ENCODE peak calls at places on chromosome 5, in seven cellular contexts. Q is fibroblast of pulmonary artery; E is activated CD8-positive, alpha-beta memory T cell treated with anti-CD3 and anti-CD28 coated beads for 48 hours; S is stimulated activated CD4-positive, alpha-beta T cell treated with anti-CD3 and anti-CD28 coated beads, Interleukin-12 subunit alpha, Interleukin-12 subunit beta, amount 100 ng/mL, for 4 hours; O is mucosa of descending colon; A is putamen; L is mesenchymal stem cell. C is an unnamed sample.

GRCh38 chr5:151026674-151027073 is 6.3 kb downstream of the GPX3 start:
- DNase-seq in E (no peak), L (no peak), Q (peak), S (no peak), O (no peak), A (no peak), C (no peak)

GRCh38 chr5:96538831-96539250 is 105.8 kb upstream of the PCSK1 start:
- DNase-seq in E (no peak), A (no peak), Q (peak), O (no peak), L (no peak), S (no peak), C (no peak)

GRCh38 chr5:132182366-132183040 is 45.1 kb downstream of the P4HA2 start:
- DNase-seq in L (no peak), O (no peak), A (no peak), E (no peak), S (no peak), Q (peak), C (no peak)

GRCh38 chr5:9712506-9713285 is 82.5 kb upstream of the TAS2R1 start:
- DNase-seq in E (no peak), Q (peak), L (peak), A (no peak), S (no peak), O (no peak), C (no peak)

GRCh38 chr5:175728885-175729828 is 71.3 kb downstream of the HRH2 start:
- DNase-seq in S (no peak), E (no peak), Q (peak), L (peak), A (no peak), O (no peak), C (no peak)

GRCh38 chr5:112634166-112634565 is 103.5 kb upstream of the APC start:
- DNase-seq in L (no peak), E (no peak), A (no peak), Q (no peak), S (no peak), O (no peak), C (no peak)

GRCh38 chr5:53031695-53032096 is 42.5 kb downstream of the ITGA2 start:
- DNase-seq in L (peak), A (no peak), S (no peak), E (no peak), Q (peak), O (no peak), C (no peak)

GRCh38 chr5:172849636-172850453 is 15.8 kb downstream of the ERGIC1 start:
- DNase-seq in A (no peak), Q (no peak), L (no peak), E (no peak), S (no peak), O (peak), C (no peak)

GRCh38 chr5:139131062-139131856 is 66.9 kb downstream of the SIL1 start:
- DNase-seq in A (peak), S (no peak), O (no peak), Q (peak), L (peak), E (no peak), C (no peak)

GRCh38 chr5:32842798-32843531 is 131.8 kb downstream of the NPR3 start:
- DNase-seq in A (no peak), E (no peak), L (no peak), Q (no peak), S (no peak), O (peak), C (no peak)

GRCh38 chr5:147854894-147855773 is 23.4 kb upstream of the SCGB3A2 start:
- DNase-seq in Q (no peak), L (no peak), O (no peak), A (no peak), S (no peak), E (no peak), C (no peak)

GRCh38 chr5:170307575-170308465 is 10.2 kb upstream of the LCP2 start:
- DNase-seq in E (no peak), S (no peak), Q (peak), L (peak), O (no peak), A (no peak), C (peak)

GRCh38 chr5:127875235-127876021 is 172.2 kb downstream of the CCDC192 start:
- DNase-seq in Q (peak), A (peak), L (peak), E (no peak), S (no peak), O (peak), C (no peak)

GRCh38 chr5:62780888-62781287 is 202.3 kb downstream of the LRRC70 start:
- DNase-seq in E (no peak), O (no peak), Q (no peak), L (no peak), A (no peak), S (no peak), C (no peak)

GRCh38 chr5:135921388-135921787 is 25.7 kb upstream of the IL9 start:
- DNase-seq in O (no peak), S (no peak), Q (peak), A (peak), E (no peak), L (peak), C (no peak)

GRCh38 chr5:14223372-14223771 is 80.2 kb downstream of the TRIO start:
- DNase-seq in A (no peak), E (no peak), L (no peak), O (no peak), S (no peak), Q (no peak), C (no peak)

GRCh38 chr5:33713087-33713486 is 178.7 kb downstream of the ADAMTS12 start:
- DNase-seq in S (no peak), O (no peak), Q (no peak), E (no peak), L (no peak), A (no peak), C (no peak)

GRCh38 chr5:137155621-137156020 is 343.5 kb downstream of the SPOCK1 start:
- DNase-seq in A (no peak), S (no peak), Q (no peak), O (no peak), E (no peak), L (no peak), C (no peak)

GRCh38 chr5:119275146-119275872 is 80.5 kb upstream of the TNFAIP8 start:
- DNase-seq in S (no peak), O (no peak), L (no peak), Q (peak), E (no peak), A (no peak), C (no peak)

GRCh38 chr5:16992006-16992405 is 55.9 kb upstream of the MYO10 start:
- DNase-seq in S (no peak), Q (peak), O (no peak), L (peak), E (no peak), A (no peak), C (no peak)

GRCh38 chr5:88659529-88660325 is 223.3 kb downstream of the MEF2C start:
- DNase-seq in L (no peak), E (no peak), S (no peak), Q (no peak), O (no peak), A (peak), C (peak)

GRCh38 chr5:31855527-31855862 is 216.6 kb downstream of the PDZD2 start:
- DNase-seq in S (no peak), Q (no peak), E (no peak), A (no peak), L (peak), O (no peak), C (no peak)

GRCh38 chr5:15008476-15008875 is 136.9 kb upstream of the ANKH start:
- DNase-seq in E (no peak), A (no peak), Q (peak), S (no peak), O (peak), L (peak), C (peak)

GRCh38 chr5:94039101-94039500 is 297.7 kb upstream of the POU5F2 start:
- DNase-seq in S (no peak), L (no peak), E (no peak), Q (no peak), A (no peak), O (no peak), C (no peak)

GRCh38 chr5:72848474-72849428 is 32.3 kb downstream of the TNPO1 start:
- DNase-seq in S (peak), O (peak), L (peak), A (peak), Q (peak), E (peak), C (peak)

GRCh38 chr5:175778951-175779475 is 92.4 kb upstream of the CPLX2 start:
- DNase-seq in Q (peak), L (no peak), O (no peak), S (no peak), A (no peak), E (no peak), C (no peak)

GRCh38 chr5:172104021-172104420 is 84.0 kb downstream of the STK10 start:
- DNase-seq in O (peak), S (no peak), E (no peak), Q (no peak), A (no peak), L (peak), C (no peak)

GRCh38 chr5:151239237-151239861 is 13.6 kb upstream of the GM2A start:
- DNase-seq in L (peak), A (no peak), E (no peak), S (peak), Q (peak), O (peak), C (peak)

GRCh38 chr5:33737697-33738096 is 154.1 kb downstream of the ADAMTS12 start:
- DNase-seq in A (no peak), O (no peak), S (no peak), L (peak), Q (no peak), E (no peak), C (no peak)

GRCh38 chr5:177357459-177358332 is at the start of gene RGS14:
- DNase-seq in Q (peak), E (peak), A (no peak), S (peak), O (peak), L (peak), C (peak)

GRCh38 chr5:76601470-76601869 is 21.7 kb downstream of the F2RL2 start:
- DNase-seq in A (peak), L (peak), O (no peak), Q (peak), E (no peak), S (no peak), C (no peak)

GRCh38 chr5:50406874-50407273 is 34.2 kb downstream of the EMB start:
- DNase-seq in S (no peak), L (peak), A (no peak), E (no peak), O (no peak), Q (peak), C (no peak)